ENCODE peak calls at places on chromosomes 2 and 18, in six cellular contexts. Q is NK-92 treated with Interleukin-12 subunit alpha and Interleukin-12 subunit beta, amount 100 ng/mL, for 24 hours; J is amniotic epithelial cell; T is left lobe of liver; M is stimulated activated CD4-positive, alpha-beta T cell treated with anti-CD3 and anti-CD28 coated beads, Interleukin-15, amount 100 ng/mL, for 48 hours; D is stimulated activated CD8-positive, alpha-beta memory T cell treated with anti-CD3 and anti-CD28 coated beads, Interleukin-7, amount 100 ng/mL, for 1 hour. U is an unnamed sample.
A peak's percentile ranks its signal among the peaks of the same experiment; 100 is the strongest.

GRCh38 chr18:6960656-6961055 is 156.9 kb downstream of the LAMA1 start:
- DNase-seq in D (no peak), J (peak; percentile 60), M (no peak), T (no peak), Q (no peak), U (peak; percentile 81)

GRCh38 chr2:171626949-171627348 is 60.3 kb upstream of the DYNC1I2 start:
- DNase-seq in J (no peak), T (no peak), M (no peak), D (no peak), Q (no peak), U (no peak)

GRCh38 chr2:138829326-138829725 is 49.1 kb upstream of the NXPH2 start:
- DNase-seq in D (no peak), T (no peak), J (no peak), Q (no peak), M (peak; percentile 3), U (no peak)

GRCh38 chr18:63677490-63678225 is 16.0 kb upstream of the SERPINB3 start:
- DNase-seq in M (no peak), T (no peak), D (no peak), Q (no peak), J (peak; percentile 70), U (no peak)

GRCh38 chr2:170241731-170242130 is 63.8 kb downstream of the MYO3B start:
- DNase-seq in J (no peak), D (no peak), T (no peak), Q (no peak), M (no peak), U (no peak)

GRCh38 chr2:84708442-84708841 is 172.4 kb downstream of the TRABD2A start:
- DNase-seq in D (no peak), M (no peak), J (no peak), Q (no peak), T (no peak), U (no peak)

GRCh38 chr2:184598313-184599053 is at the start of gene ZNF804A:
- DNase-seq in D (no peak), M (no peak), T (peak; percentile 54), Q (no peak), J (peak; percentile 74), U (no peak)

GRCh38 chr2:233380132-233381012 is 26.1 kb downstream of the DGKD start:
- DNase-seq in M (no peak), D (no peak), T (no peak), J (peak; percentile 59), Q (no peak), U (no peak)

GRCh38 chr2:189657867-189658266 is 3.4 kb upstream of the ASNSD1 start:
- DNase-seq in T (no peak), M (peak; percentile 37), Q (peak; percentile 45), J (peak; percentile 99), D (no peak), U (no peak)

GRCh38 chr2:74915743-74916142 is 42.7 kb upstream of the POLE4 start:
- DNase-seq in M (no peak), Q (peak; percentile 63), T (no peak), J (peak; percentile 82), D (no peak), U (no peak)

GRCh38 chr2:204681412-204681811 is 136.1 kb downstream of the PARD3B start:
- DNase-seq in D (no peak), J (no peak), Q (no peak), M (no peak), T (no peak), U (no peak)

GRCh38 chr2:217798743-217799552 is 203.8 kb downstream of the TNS1 start:
- DNase-seq in T (peak; percentile 42), Q (no peak), M (no peak), D (no peak), J (no peak), U (no peak)